ENCODE peak calls at places on chromosomes 11 and 22, in five cellular contexts. Z, A, K, Y and V are unnamed samples.

GRCh38 chr11:70303070-70303469 is 32.6 kb downstream of the PPFIA1 start:
- DNase-seq in Z (no peak), A (no peak), K (no peak), Y (no peak), V (no peak)

GRCh38 chr11:20013346-20014066 is 146.8 kb downstream of the DBX1 start:
- DNase-seq in Z (no peak), A (no peak), K (peak), Y (no peak), V (no peak)

GRCh38 chr11:96309001-96309642 is 33.9 kb downstream of the MAML2 start:
- DNase-seq in Z (no peak), A (no peak), K (peak), Y (no peak), V (no peak)

GRCh38 chr11:110185599-110185998 is 92.4 kb downstream of the ZC3H12C start:
- DNase-seq in Z (no peak), A (no peak), K (no peak), Y (no peak), V (no peak)

GRCh38 chr11:1553808-1554594 is 18.1 kb downstream of the DUSP8 start:
- DNase-seq in Z (peak), A (no peak), K (no peak), Y (no peak), V (no peak)

GRCh38 chr11:119540370-119541125 is 117.6 kb upstream of the THY1 start:
- DNase-seq in Z (no peak), A (no peak), K (no peak), Y (no peak), V (no peak)

GRCh38 chr22:20741008-20741633 is 32.8 kb upstream of the SERPIND1 start:
- DNase-seq in Z (no peak), A (no peak), K (no peak), Y (no peak), V (no peak)

GRCh38 chr11:70153133-70153727 is 49.9 kb upstream of the FADD start:
- DNase-seq in Z (no peak), A (no peak), K (no peak), Y (no peak), V (no peak)

GRCh38 chr11:61836193-61836592 is 8.1 kb downstream of the FADS2 start:
- DNase-seq in Z (no peak), A (no peak), K (no peak), Y (no peak), V (no peak)

GRCh38 chr11:65501005-65501529 is 2.2 kb downstream of the MALAT1 start:
- DNase-seq in Z (no peak), A (no peak), K (no peak), Y (no peak), V (no peak)

GRCh38 chr22:35315141-35315854 is 15.6 kb downstream of the TOM1 start:
- DNase-seq in Z (no peak), A (no peak), K (no peak), Y (peak), V (no peak)

GRCh38 chr11:47668665-47669064 is 26.3 kb upstream of the MTCH2 start:
- DNase-seq in Z (no peak), A (no peak), K (no peak), Y (no peak), V (no peak)

GRCh38 chr11:70087446-70088167 is 9.5 kb downstream of the ANO1 start:
- DNase-seq in Z (no peak), A (no peak), K (no peak), Y (no peak), V (no peak)

GRCh38 chr22:50396751-50397370 is 53.7 kb downstream of the PPP6R2 start:
- DNase-seq in Z (no peak), A (no peak), K (no peak), Y (no peak), V (no peak)